ENCODE peak calls at places on chromosomes 2 and 18, in seven cellular contexts. P is HT-29; F is stimulated activated CD4-positive, alpha-beta T cell treated with anti-CD3 and anti-CD28 coated beads, Interleukin-1b, Interleukin-23, amount 100 ng/mL, for 48 hours; H is EH; R is stimulated activated CD8-positive, alpha-beta memory T cell treated with anti-CD3 and anti-CD28 coated beads, Interleukin-2, amount 100 ng/mL, for 48 hours; D is activated T-cell treated with anti-CD3 and anti-CD28 coated beads for 1 hour; M is left lung. E is an unnamed sample.
A peak's percentile ranks its signal among the peaks of the same experiment; 100 is the strongest.

GRCh38 chr2:205659922-205660321 is 22.4 kb upstream of the NRP2 start:
- DNase-seq in P (no peak), F (no peak), H (no peak), R (no peak), D (no peak), M (no peak), E (no peak)

GRCh38 chr18:42392416-42392815 is 437.4 kb downstream of the PIK3C3 start:
- DNase-seq in P (no peak), F (no peak), H (no peak), R (no peak), D (no peak), M (no peak), E (no peak)

GRCh38 chr18:65835881-65836280 is 85.1 kb downstream of the CDH7 start:
- DNase-seq in P (no peak), F (no peak), H (no peak), R (no peak), D (no peak), M (no peak), E (no peak)

GRCh38 chr2:168705534-168706470 is 96.6 kb upstream of the NOSTRIN start:
- DNase-seq in P (peak; percentile 81), F (no peak), H (peak; percentile 46), R (no peak), D (no peak), M (no peak), E (peak; percentile 58)

GRCh38 chr2:5176764-5177163 is 515.4 kb upstream of the SOX11 start:
- DNase-seq in P (no peak), F (no peak), H (peak; percentile 34), R (no peak), D (no peak), M (no peak), E (no peak)

GRCh38 chr2:148875387-148876051 is 492 bp downstream of the KIF5C start:
- DNase-seq in P (no peak), F (no peak), H (no peak), R (no peak), D (no peak), M (no peak), E (no peak)

GRCh38 chr2:46177461-46178089 is 119.6 kb upstream of the EPAS1 start:
- DNase-seq in P (no peak), F (no peak), H (peak; percentile 54), R (no peak), D (no peak), M (no peak), E (no peak)

GRCh38 chr2:233456934-233457333 is 102.6 kb downstream of the DGKD start:
- DNase-seq in P (no peak), F (no peak), H (no peak), R (no peak), D (no peak), M (no peak), E (no peak)

GRCh38 chr18:54696616-54697293 is 105.7 kb downstream of the DYNAP start:
- DNase-seq in P (no peak), F (no peak), H (no peak), R (no peak), D (no peak), M (no peak), E (no peak)

GRCh38 chr18:49006641-49007136 is 55.9 kb upstream of the SMAD7 start:
- DNase-seq in P (no peak), F (no peak), H (no peak), R (no peak), D (no peak), M (no peak), E (no peak)

GRCh38 chr2:101972621-101973434 is 18.9 kb upstream of the IL1R2 start:
- DNase-seq in P (no peak), F (no peak), H (peak; percentile 98), R (no peak), D (no peak), M (no peak), E (no peak)

GRCh38 chr2:238790877-238791276 is 57.0 kb upstream of the TWIST2 start:
- DNase-seq in P (no peak), F (no peak), H (peak; percentile 60), R (no peak), D (no peak), M (no peak), E (no peak)

GRCh38 chr2:201401815-201402214 is 44.7 kb upstream of the FLACC1 start:
- DNase-seq in P (no peak), F (no peak), H (no peak), R (no peak), D (no peak), M (no peak), E (no peak)

GRCh38 chr2:33262097-33262496 is 214.4 kb upstream of the RASGRP3 start:
- DNase-seq in P (no peak), F (no peak), H (no peak), R (no peak), D (no peak), M (no peak), E (no peak)

GRCh38 chr2:46067501-46068292 is 229.5 kb upstream of the EPAS1 start:
- DNase-seq in P (no peak), F (no peak), H (peak; percentile 99), R (no peak), D (no peak), M (no peak), E (peak; percentile 37)

GRCh38 chr18:78924301-78925192 is 55.1 kb upstream of the SALL3 start:
- DNase-seq in P (no peak), F (no peak), H (no peak), R (no peak), D (no peak), M (no peak), E (no peak)

GRCh38 chr2:393711-394696 is 106.1 kb upstream of the ALKAL2 start:
- DNase-seq in P (no peak), F (peak; percentile 59), H (peak; percentile 5), R (peak; percentile 43), D (peak; percentile 34), M (no peak), E (peak; percentile 23)

GRCh38 chr2:46252891-46253659 is 44.1 kb upstream of the EPAS1 start:
- DNase-seq in P (no peak), F (no peak), H (peak; percentile 46), R (no peak), D (no peak), M (no peak), E (no peak)

GRCh38 chr2:171522057-171522803 is at the start of gene CYBRD1:
- DNase-seq in P (peak; percentile 9), F (peak; percentile 9), H (peak; percentile 91), R (peak; percentile 21), D (no peak), M (peak; percentile 89), E (peak; percentile 30)

GRCh38 chr2:134468776-134469175 is 214.9 kb downstream of the MGAT5 start:
- DNase-seq in P (no peak), F (no peak), H (no peak), R (no peak), D (no peak), M (no peak), E (no peak)

GRCh38 chr18:61308795-61309393 is 24.3 kb upstream of the CDH20 start:
- DNase-seq in P (no peak), F (no peak), H (peak; percentile 4), R (no peak), D (no peak), M (no peak), E (no peak)

GRCh38 chr2:109615637-109616144 is 1.5 kb downstream of the SOWAHC start:
- DNase-seq in P (peak; percentile 69), F (no peak), H (peak; percentile 29), R (no peak), D (no peak), M (no peak), E (no peak)

GRCh38 chr2:164706522-164706921 is 85.2 kb upstream of the GRB14 start:
- DNase-seq in P (no peak), F (no peak), H (peak; percentile 97), R (no peak), D (no peak), M (no peak), E (no peak)

GRCh38 chr2:109284816-109285215 is 155.8 kb downstream of the SH3RF3 start:
- DNase-seq in P (no peak), F (no peak), H (peak; percentile 78), R (no peak), D (no peak), M (no peak), E (no peak)

GRCh38 chr2:66515743-66516142 is 80.8 kb downstream of the MEIS1 start:
- DNase-seq in P (no peak), F (no peak), H (peak; percentile 38), R (no peak), D (no peak), M (no peak), E (no peak)

GRCh38 chr2:66851449-66851872 is 416.5 kb downstream of the MEIS1 start:
- DNase-seq in P (no peak), F (no peak), H (peak; percentile 97), R (no peak), D (no peak), M (no peak), E (no peak)

GRCh38 chr2:218754781-218755180 is 27.2 kb upstream of the CYP27A1 start:
- DNase-seq in P (no peak), F (no peak), H (no peak), R (no peak), D (no peak), M (no peak), E (no peak)

GRCh38 chr2:12722445-12723316 is 5.9 kb downstream of the TRIB2 start:
- DNase-seq in P (no peak), F (peak; percentile 30), H (no peak), R (no peak), D (no peak), M (no peak), E (no peak)

GRCh38 chr18:28692337-28692736 is 515.4 kb upstream of the CDH2 start:
- DNase-seq in P (no peak), F (no peak), H (no peak), R (no peak), D (no peak), M (no peak), E (no peak)

GRCh38 chr2:110770308-110770695 is 37.9 kb downstream of the ACOXL start:
- DNase-seq in P (no peak), F (no peak), H (no peak), R (no peak), D (no peak), M (no peak), E (no peak)

GRCh38 chr2:174120346-174120745 is 128.0 kb downstream of the OLA1 start:
- DNase-seq in P (peak; percentile 19), F (peak; percentile 68), H (peak; percentile 56), R (peak; percentile 3), D (no peak), M (no peak), E (peak; percentile 44)

GRCh38 chr2:113138428-113139322 is 11.3 kb downstream of the IL1RN start:
- DNase-seq in P (peak; percentile 93), F (peak; percentile 29), H (peak; percentile 67), R (no peak), D (no peak), M (no peak), E (peak; percentile 75)

GRCh38 chr2:241833101-241833937 is 24.3 kb downstream of the NEU4 start:
- DNase-seq in P (no peak), F (no peak), H (peak; percentile 97), R (no peak), D (no peak), M (no peak), E (no peak)

GRCh38 chr2:100185105-100185504 is 42.7 kb upstream of the AFF3 start:
- DNase-seq in P (no peak), F (no peak), H (peak; percentile 44), R (no peak), D (no peak), M (no peak), E (no peak)

GRCh38 chr2:59254279-59254678 is 1013.2 kb upstream of the FANCL start:
- DNase-seq in P (no peak), F (no peak), H (no peak), R (no peak), D (no peak), M (no peak), E (no peak)

GRCh38 chr2:231394201-231395141 is 1.0 kb upstream of the B3GNT7 start:
- DNase-seq in P (peak; percentile 38), F (no peak), H (no peak), R (no peak), D (no peak), M (no peak), E (no peak)

GRCh38 chr2:86631846-86632485 is 8.3 kb upstream of the RNF103 start:
- DNase-seq in P (no peak), F (no peak), H (peak; percentile 6), R (no peak), D (no peak), M (no peak), E (no peak)